ENCODE peak calls at places on chromosomes 7 and 10, in ten cellular contexts. U, M, Q, S, B, H, F, N, V and E are unnamed samples.

GRCh38 chr10:102627446-102628293 is 16.6 kb upstream of the TRIM8 start:
- DNase-seq in U (peak; percentile 85), M (no peak), Q (peak; percentile 82), S (peak; percentile 55), B (peak; percentile 81), H (peak; percentile 88), F (peak; percentile 89), N (peak; percentile 38), V (no peak), E (peak; percentile 25)

GRCh38 chr10:133318494-133319127 is 9.9 kb downstream of the ZNF511 start:
- DNase-seq in U (peak; percentile 70), M (peak; percentile 48), Q (peak; percentile 40), S (peak; percentile 28), B (peak; percentile 83), H (peak; percentile 36), F (peak; percentile 93), N (no peak), V (no peak), E (peak; percentile 66)

GRCh38 chr7:41995632-41996271 is 241.3 kb downstream of the GLI3 start:
- DNase-seq in U (no peak), M (no peak), Q (no peak), S (no peak), B (no peak), H (no peak), F (no peak), N (no peak), V (no peak), E (no peak)

GRCh38 chr7:133081119-133081604 is 728 bp downstream of the CHCHD3 start:
- DNase-seq in U (peak; percentile 46), M (no peak), Q (no peak), S (no peak), B (peak; percentile 31), H (peak; percentile 15), F (peak; percentile 80), N (no peak), V (no peak), E (no peak)

GRCh38 chr7:1559626-1560590 is 3.9 kb upstream of the TMEM184A start:
- DNase-seq in U (no peak), M (no peak), Q (no peak), S (no peak), B (no peak), H (no peak), F (no peak), N (no peak), V (no peak), E (no peak)

GRCh38 chr7:101164071-101164840 is 1.1 kb downstream of the VGF start:
- DNase-seq in U (peak; percentile 70), M (no peak), Q (peak; percentile 55), S (no peak), B (peak; percentile 56), H (peak; percentile 62), F (peak; percentile 93), N (no peak), V (no peak), E (no peak)

GRCh38 chr7:153444591-153444990 is 607.6 kb upstream of the DPP6 start:
- DNase-seq in U (no peak), M (no peak), Q (no peak), S (no peak), B (no peak), H (no peak), F (no peak), N (no peak), V (no peak), E (no peak)

GRCh38 chr10:11653758-11654471 is 42.5 kb upstream of the USP6NL start:
- DNase-seq in U (no peak), M (no peak), Q (no peak), S (no peak), B (no peak), H (no peak), F (no peak), N (no peak), V (no peak), E (no peak)

GRCh38 chr10:101063548-101064414 is 2.0 kb downstream of the KAZALD1 start:
- DNase-seq in U (no peak), M (no peak), Q (no peak), S (no peak), B (no peak), H (no peak), F (peak; percentile 75), N (no peak), V (no peak), E (no peak)